ENCODE peak calls at places on chromosomes 1 and 21, in eight cellular contexts. One of them, this sample, is unnamed.

GRCh38 chr21:41823166-41823565 is 56.0 kb downstream of the PRDM15 start:
- DNase-seq in tibial nerve: no peak
- DNase-seq in epithelial cell of prostate: no peak
- DNase-seq in astrocyte of the spinal cord: no peak
- DNase-seq in brain pericyte: no peak
- DNase-seq in small intestine: no peak
- DNase-seq in SW480: no peak
- DNase-seq in SJSA1: no peak
- DNase-seq in this sample: no peak

GRCh38 chr1:165827199-165828102 is at the start of gene UCK2:
- DNase-seq in brain pericyte: no peak
- DNase-seq in astrocyte of the spinal cord: peak; percentile 77
- DNase-seq in SW480: peak; percentile 75
- DNase-seq in epithelial cell of prostate: no peak
- DNase-seq in small intestine: peak; percentile 82
- DNase-seq in SJSA1: peak; percentile 78
- DNase-seq in tibial nerve: peak; percentile 37
- DNase-seq in this sample: peak; percentile 81

GRCh38 chr1:10853701-10854100 is 57.3 kb upstream of the CASZ1 start:
- DNase-seq in SJSA1: no peak
- DNase-seq in epithelial cell of prostate: no peak
- DNase-seq in brain pericyte: no peak
- DNase-seq in small intestine: no peak
- DNase-seq in SW480: no peak
- DNase-seq in astrocyte of the spinal cord: no peak
- DNase-seq in tibial nerve: no peak
- DNase-seq in this sample: no peak

GRCh38 chr1:64962447-64962846 is 3.9 kb downstream of the JAK1 start:
- DNase-seq in brain pericyte: no peak
- DNase-seq in SJSA1: no peak
- DNase-seq in epithelial cell of prostate: no peak
- DNase-seq in tibial nerve: no peak
- DNase-seq in small intestine: no peak
- DNase-seq in SW480: no peak
- DNase-seq in astrocyte of the spinal cord: no peak
- DNase-seq in this sample: no peak

GRCh38 chr21:33289199-33289819 is 23.1 kb downstream of the IL10RB start:
- DNase-seq in SJSA1: peak; percentile 86
- DNase-seq in tibial nerve: no peak
- DNase-seq in epithelial cell of prostate: no peak
- DNase-seq in SW480: no peak
- DNase-seq in astrocyte of the spinal cord: peak; percentile 49
- DNase-seq in small intestine: no peak
- DNase-seq in brain pericyte: no peak
- DNase-seq in this sample: peak; percentile 86

GRCh38 chr1:165444897-165445370 is at the start of gene RXRG:
- DNase-seq in SJSA1: no peak
- DNase-seq in epithelial cell of prostate: no peak
- DNase-seq in brain pericyte: no peak
- DNase-seq in small intestine: peak; percentile 17
- DNase-seq in astrocyte of the spinal cord: peak; percentile 0
- DNase-seq in SW480: no peak
- DNase-seq in tibial nerve: peak; percentile 15
- DNase-seq in this sample: peak; percentile 6

GRCh38 chr1:21126324-21126723 is 50.4 kb downstream of the EIF4G3 start:
- DNase-seq in tibial nerve: no peak
- DNase-seq in small intestine: no peak
- DNase-seq in epithelial cell of prostate: no peak
- DNase-seq in brain pericyte: no peak
- DNase-seq in astrocyte of the spinal cord: no peak
- DNase-seq in SW480: peak; percentile 35
- DNase-seq in SJSA1: no peak
- DNase-seq in this sample: no peak

GRCh38 chr1:209800984-209801834 is 4.7 kb downstream of the IRF6 start:
- DNase-seq in SJSA1: no peak
- DNase-seq in SW480: no peak
- DNase-seq in brain pericyte: no peak
- DNase-seq in tibial nerve: peak; percentile 55
- DNase-seq in epithelial cell of prostate: no peak
- DNase-seq in small intestine: no peak
- DNase-seq in astrocyte of the spinal cord: peak; percentile 13
- DNase-seq in this sample: peak; percentile 16

GRCh38 chr21:41762236-41762635 is 4.6 kb downstream of the RIPK4 start:
- DNase-seq in SJSA1: no peak
- DNase-seq in tibial nerve: no peak
- DNase-seq in brain pericyte: no peak
- DNase-seq in epithelial cell of prostate: no peak
- DNase-seq in SW480: no peak
- DNase-seq in small intestine: no peak
- DNase-seq in astrocyte of the spinal cord: no peak
- DNase-seq in this sample: peak; percentile 21

GRCh38 chr1:25814688-25815087 is 5.1 kb upstream of the MTFR1L start:
- DNase-seq in small intestine: no peak
- DNase-seq in SJSA1: no peak
- DNase-seq in tibial nerve: no peak
- DNase-seq in astrocyte of the spinal cord: no peak
- DNase-seq in SW480: no peak
- DNase-seq in epithelial cell of prostate: no peak
- DNase-seq in brain pericyte: no peak
- DNase-seq in this sample: no peak

GRCh38 chr1:7229186-7229585 is 443.9 kb downstream of the CAMTA1 start:
- DNase-seq in epithelial cell of prostate: no peak
- DNase-seq in tibial nerve: no peak
- DNase-seq in brain pericyte: no peak
- DNase-seq in SW480: no peak
- DNase-seq in astrocyte of the spinal cord: no peak
- DNase-seq in SJSA1: no peak
- DNase-seq in small intestine: no peak
- DNase-seq in this sample: no peak

GRCh38 chr1:11052839-11053757 is 6.1 kb upstream of the MASP2 start:
- DNase-seq in epithelial cell of prostate: no peak
- DNase-seq in small intestine: no peak
- DNase-seq in brain pericyte: no peak
- DNase-seq in tibial nerve: no peak
- DNase-seq in astrocyte of the spinal cord: no peak
- DNase-seq in SJSA1: no peak
- DNase-seq in SW480: no peak
- DNase-seq in this sample: no peak

GRCh38 chr1:5906966-5907365 is 85.3 kb downstream of the NPHP4 start:
- DNase-seq in SJSA1: no peak
- DNase-seq in tibial nerve: no peak
- DNase-seq in epithelial cell of prostate: no peak
- DNase-seq in SW480: no peak
- DNase-seq in brain pericyte: no peak
- DNase-seq in astrocyte of the spinal cord: no peak
- DNase-seq in small intestine: no peak
- DNase-seq in this sample: no peak

GRCh38 chr21:42704861-42705260 is 51.4 kb downstream of the PDE9A start:
- DNase-seq in small intestine: no peak
- DNase-seq in epithelial cell of prostate: no peak
- DNase-seq in astrocyte of the spinal cord: no peak
- DNase-seq in SW480: no peak
- DNase-seq in SJSA1: peak; percentile 10
- DNase-seq in brain pericyte: no peak
- DNase-seq in tibial nerve: no peak
- DNase-seq in this sample: no peak

GRCh38 chr21:32562426-32562825 is 22.9 kb downstream of the TCP10L start:
- DNase-seq in brain pericyte: no peak
- DNase-seq in astrocyte of the spinal cord: peak; percentile 71
- DNase-seq in small intestine: peak; percentile 10
- DNase-seq in SJSA1: no peak
- DNase-seq in tibial nerve: no peak
- DNase-seq in epithelial cell of prostate: no peak
- DNase-seq in SW480: no peak
- DNase-seq in this sample: peak; percentile 78

GRCh38 chr1:2840036-2840809 is 38.7 kb upstream of the TTC34 start:
- DNase-seq in tibial nerve: no peak
- DNase-seq in SW480: no peak
- DNase-seq in astrocyte of the spinal cord: no peak
- DNase-seq in brain pericyte: no peak
- DNase-seq in small intestine: peak; percentile 25
- DNase-seq in epithelial cell of prostate: no peak
- DNase-seq in SJSA1: no peak
- DNase-seq in this sample: no peak

GRCh38 chr1:27936370-27936769 is 1.6 kb downstream of the SMPDL3B start:
- DNase-seq in small intestine: no peak
- DNase-seq in SJSA1: no peak
- DNase-seq in brain pericyte: no peak
- DNase-seq in astrocyte of the spinal cord: no peak
- DNase-seq in tibial nerve: no peak
- DNase-seq in SW480: no peak
- DNase-seq in epithelial cell of prostate: no peak
- DNase-seq in this sample: no peak

GRCh38 chr1:1230656-1231399 is 973 bp downstream of the SDF4 start:
- DNase-seq in epithelial cell of prostate: peak; percentile 14
- DNase-seq in SW480: peak; percentile 44
- DNase-seq in small intestine: peak; percentile 94
- DNase-seq in tibial nerve: no peak
- DNase-seq in SJSA1: no peak
- DNase-seq in astrocyte of the spinal cord: peak; percentile 63
- DNase-seq in brain pericyte: no peak
- DNase-seq in this sample: peak; percentile 69

GRCh38 chr1:916173-917075 is 7.3 kb upstream of the SAMD11 start:
- DNase-seq in epithelial cell of prostate: no peak
- DNase-seq in SJSA1: no peak
- DNase-seq in brain pericyte: no peak
- DNase-seq in tibial nerve: no peak
- DNase-seq in small intestine: peak; percentile 44
- DNase-seq in astrocyte of the spinal cord: no peak
- DNase-seq in SW480: no peak
- DNase-seq in this sample: no peak

GRCh38 chr1:205570796-205571537 is 60.8 kb downstream of the ELK4 start:
- DNase-seq in small intestine: no peak
- DNase-seq in SW480: no peak
- DNase-seq in brain pericyte: no peak
- DNase-seq in tibial nerve: no peak
- DNase-seq in epithelial cell of prostate: no peak
- DNase-seq in SJSA1: no peak
- DNase-seq in astrocyte of the spinal cord: no peak
- DNase-seq in this sample: no peak

GRCh38 chr1:204513117-204513716 is 3.0 kb upstream of the MDM4 start:
- DNase-seq in astrocyte of the spinal cord: no peak
- DNase-seq in epithelial cell of prostate: no peak
- DNase-seq in SW480: no peak
- DNase-seq in SJSA1: no peak
- DNase-seq in small intestine: peak; percentile 35
- DNase-seq in tibial nerve: no peak
- DNase-seq in brain pericyte: no peak
- DNase-seq in this sample: no peak

GRCh38 chr1:36342426-36343185 is 19.2 kb upstream of the EVA1B start:
- DNase-seq in SJSA1: peak; percentile 86
- DNase-seq in small intestine: peak; percentile 36
- DNase-seq in epithelial cell of prostate: no peak
- DNase-seq in astrocyte of the spinal cord: peak; percentile 50
- DNase-seq in SW480: peak; percentile 39
- DNase-seq in brain pericyte: no peak
- DNase-seq in tibial nerve: peak; percentile 39
- DNase-seq in this sample: peak; percentile 84

GRCh38 chr1:67350783-67351182 is 43.1 kb downstream of the IL12RB2 start:
- DNase-seq in tibial nerve: no peak
- DNase-seq in SW480: peak; percentile 23
- DNase-seq in astrocyte of the spinal cord: no peak
- DNase-seq in epithelial cell of prostate: no peak
- DNase-seq in small intestine: no peak
- DNase-seq in SJSA1: no peak
- DNase-seq in brain pericyte: no peak
- DNase-seq in this sample: no peak

GRCh38 chr21:42214921-42215320 is 4.0 kb upstream of the ABCG1 start:
- DNase-seq in astrocyte of the spinal cord: no peak
- DNase-seq in SJSA1: no peak
- DNase-seq in brain pericyte: no peak
- DNase-seq in tibial nerve: no peak
- DNase-seq in epithelial cell of prostate: no peak
- DNase-seq in SW480: no peak
- DNase-seq in small intestine: no peak
- DNase-seq in this sample: no peak

This sample was measured in RPMI7951.